ENCODE peak calls at places on chromosomes 3 and 15, in seven cellular contexts. Q is pancreas, B is fibroblast of lung, X is IMR-90, M is ovary, N is transverse colon, F is esophagus squamous epithelium. T is an unnamed sample.

GRCh38 chr15:26115229-26115943 is 252.3 kb upstream of the ATP10A start:
- DNase-seq in X (no peak), Q (no peak), N (no peak), B (no peak), F (no peak), M (no peak), T (no peak)

GRCh38 chr3:99817047-99817436 is 620 bp upstream of the CMSS1 start:
- DNase-seq in F (no peak), N (peak; percentile 14), M (no peak), X (no peak), B (no peak), Q (no peak), T (no peak)

GRCh38 chr15:100147828-100148227 is 193.9 kb downstream of the ADAMTS17 start:
- DNase-seq in F (no peak), X (no peak), M (no peak), Q (no peak), N (no peak), B (peak; percentile 8), T (no peak)

GRCh38 chr3:129481783-129482332 is 41.8 kb downstream of the IFT122 start:
- DNase-seq in X (no peak), N (no peak), F (no peak), Q (no peak), M (peak; percentile 78), B (peak; percentile 38), T (peak; percentile 67)

GRCh38 chr3:149134560-149134959 is 5.1 kb downstream of the HPS3 start:
- DNase-seq in M (no peak), X (peak; percentile 41), Q (no peak), F (no peak), N (no peak), B (peak; percentile 14), T (no peak)

GRCh38 chr3:8972614-8973013 is 9.3 kb upstream of the RAD18 start:
- DNase-seq in F (no peak), B (peak; percentile 52), X (peak; percentile 47), Q (no peak), N (no peak), M (no peak), T (no peak)

GRCh38 chr15:64461577-64462162 is 1.3 kb downstream of the ZNF609 start:
- DNase-seq in Q (peak; percentile 17), M (no peak), N (no peak), X (peak; percentile 27), F (no peak), B (peak; percentile 32), T (no peak)

GRCh38 chr3:179348325-179349013 is 960 bp downstream of the MFN1 start:
- DNase-seq in Q (no peak), N (no peak), X (no peak), B (no peak), F (no peak), M (no peak), T (no peak)

GRCh38 chr15:97976766-97977503 is 16.4 kb downstream of the ARRDC4 start:
- DNase-seq in N (no peak), X (no peak), F (no peak), Q (no peak), B (no peak), M (no peak), T (no peak)

GRCh38 chr3:60017631-60018030 is 967.8 kb upstream of the CFAP20DC start:
- DNase-seq in N (no peak), M (no peak), F (no peak), B (peak; percentile 4), X (no peak), Q (no peak), T (peak; percentile 23)

GRCh38 chr15:56735589-56735988 is 2.3 kb upstream of the ZNF280D start:
- DNase-seq in Q (no peak), B (no peak), F (no peak), M (no peak), N (no peak), X (no peak), T (no peak)

GRCh38 chr3:75737831-75738493 is 47.4 kb downstream of the ZNF717 start:
- DNase-seq in X (peak; percentile 10), F (no peak), B (peak; percentile 50), M (no peak), Q (no peak), N (no peak), T (no peak)
- H3K9me3 ChIP-seq in X (peaks cover 73% of the 10 kb centered on the region), F (peaks cover 57% of the 10 kb centered on the region), B (peaks cover 2% of the 10 kb centered on the region), M (no peaks in the 10 kb centered on the region), Q (no peaks in the 10 kb centered on the region), N (peaks cover 55% of the 10 kb centered on the region), T (peaks cover 89% of the 10 kb centered on the region)

GRCh38 chr3:177914224-177914623 is 622.0 kb upstream of the KCNMB2 start:
- DNase-seq in F (no peak), N (no peak), M (no peak), Q (no peak), X (no peak), B (no peak), T (no peak)
- TF ChIP-seq CTCF in F (no peak), N (no peak), M (no peak), Q (no peak), X (no peak), B (no peak), T (no peak)

GRCh38 chr3:31968391-31968926 is 12.6 kb downstream of the OSBPL10 start:
- DNase-seq in F (no peak), N (no peak), X (peak; percentile 77), B (peak; percentile 76), Q (no peak), M (no peak), T (no peak)
- H3K27ac ChIP-seq in F (peak overlapping the region; percentile 76), N (peak overlapping the region; percentile 60), X (peak overlapping the region; percentile 89), B (peak overlapping the region; percentile 61), Q (no peak overlapping the region), M (no peak overlapping the region), T (no peak overlapping the region)

GRCh38 chr15:79919090-79919748 is 22.4 kb upstream of the MTHFS start:
- DNase-seq in Q (no peak), N (no peak), X (no peak), M (no peak), B (no peak), F (no peak), T (no peak)

GRCh38 chr15:79916424-79916823 is 19.6 kb upstream of the MTHFS start:
- DNase-seq in M (no peak), Q (no peak), F (no peak), N (no peak), B (peak; percentile 59), X (no peak), T (no peak)

GRCh38 chr15:79919749-79920511 is 23.1 kb upstream of the MTHFS start:
- DNase-seq in N (no peak), B (no peak), F (no peak), Q (no peak), M (no peak), X (no peak), T (no peak)

GRCh38 chr15:79914728-79915127 is 17.9 kb upstream of the MTHFS start:
- DNase-seq in X (no peak), M (no peak), B (no peak), N (no peak), Q (no peak), F (no peak), T (no peak)

DNA sequence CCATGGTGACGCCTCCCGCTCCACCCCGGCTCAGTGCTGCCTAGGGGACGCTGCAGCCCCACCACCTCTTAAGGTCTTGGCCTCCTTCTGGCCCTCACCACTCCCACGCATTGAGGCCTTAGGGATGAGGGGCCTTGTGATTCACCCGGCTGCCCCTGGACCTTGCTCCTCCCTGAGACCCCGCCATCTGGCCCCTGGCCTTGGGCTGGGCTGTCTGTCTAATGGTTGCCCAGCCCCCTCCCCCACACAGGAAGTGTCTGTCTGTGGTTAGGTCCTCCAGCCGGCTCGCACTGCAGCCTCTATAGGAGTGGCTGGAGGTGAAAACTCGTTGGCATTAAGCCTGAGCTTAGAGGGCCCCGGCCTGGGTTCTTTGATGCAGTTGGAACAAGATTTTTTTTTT is 21.5 kb upstream of the MTHFS start:
- DNase-seq in X (no peak), Q (no peak), M (no peak), B (no peak), F (no peak), N (no peak), T (no peak)
- H3K9me3 ChIP-seq in X (peaks cover 45% of the 10 kb centered on the region), Q (no peaks in the 10 kb centered on the region), M (no peaks in the 10 kb centered on the region), B (no peaks in the 10 kb centered on the region), F (peaks cover 80% of the 10 kb centered on the region), N (peaks cover 70% of the 10 kb centered on the region), T (peaks cover 87% of the 10 kb centered on the region)

DNA sequence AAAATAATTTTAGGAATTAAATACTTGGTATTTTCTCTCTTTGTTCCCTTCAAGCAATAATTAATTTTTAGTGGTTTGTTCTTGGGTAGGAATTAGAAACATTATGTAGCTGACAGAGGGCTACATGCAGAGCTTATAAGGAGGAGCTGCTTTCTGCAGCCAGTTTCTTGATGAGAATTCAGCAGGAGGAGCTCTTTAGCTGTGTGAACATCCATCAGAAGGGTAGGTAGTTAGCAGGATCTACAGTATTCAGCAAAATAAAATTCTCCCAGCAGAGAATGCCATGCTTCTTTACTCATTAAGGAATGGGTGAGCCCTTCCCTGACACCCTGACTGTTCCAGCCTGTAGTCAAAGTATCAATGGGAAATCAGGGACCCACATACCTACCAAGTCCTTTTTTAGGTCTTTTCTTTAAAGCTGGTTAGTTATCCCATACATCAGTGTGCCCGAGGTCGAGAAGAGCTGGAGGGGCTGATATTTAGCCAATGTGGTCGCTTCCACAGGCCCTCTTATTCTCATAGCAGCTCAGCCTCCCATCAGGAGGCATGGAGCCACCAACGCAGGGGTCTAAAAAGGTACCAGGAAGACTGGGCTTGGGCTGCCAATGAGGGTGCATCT is 54.0 kb downstream of the KCNAB1 start:
- DNase-seq in F (no peak), B (peak; percentile 36), X (peak; percentile 66), M (no peak), N (no peak), Q (no peak), T (no peak)
- TF ChIP-seq CTCF in F (no peak), B (peak; percentile 27), X (peak; percentile 64), M (no peak), N (peak; percentile 7), Q (no peak), T (no peak)

GRCh38 chr15:61655881-61656280 is 404.4 kb downstream of the VPS13C start:
- DNase-seq in Q (no peak), N (no peak), B (peak; percentile 49), M (no peak), X (no peak), F (no peak), T (no peak)
- H3K27ac ChIP-seq in Q (no peak overlapping the region), N (no peak overlapping the region), B (no peak overlapping the region), M (no peak overlapping the region), X (no peak overlapping the region), F (no peak overlapping the region), T (no peak overlapping the region)